ENCODE peak calls at places on chromosome 13, in six cellular contexts. M is esophagus muscularis mucosa, O is spleen, I is ovary, Q is upper lobe of left lung, E is tibial nerve. W is an unnamed sample. For H3K4me1, the result is how much of the 10 kb centered on the place peaks cover.

GRCh38 chr13:28558126-28558525 is 63.2 kb upstream of the FLT1 start:
- DNase-seq in E (no peak), M (no peak), O (no peak), I (no peak), Q (no peak), W (no peak)

GRCh38 chr13:76023644-76024043 is 387.5 kb downstream of the LMO7 start:
- DNase-seq in E (no peak), O (no peak), Q (no peak), I (no peak), M (no peak), W (no peak)

GRCh38 chr13:36528105-36528504 is 95.8 kb downstream of the CCNA1 start:
- DNase-seq in Q (no peak), E (no peak), O (no peak), M (peak), I (no peak), W (no peak)

GRCh38 chr13:98509271-98510155 is 67.4 kb downstream of the STK24 start:
- DNase-seq in O (no peak), Q (peak), E (peak), M (no peak), I (no peak), W (no peak)

GRCh38 chr13:61136101-61136500 is 279.5 kb downstream of the PCDH20 start:
- DNase-seq in M (no peak), Q (no peak), I (no peak), E (no peak), O (no peak), W (no peak)

GRCh38 chr13:36163809-36164308 is 32.7 kb upstream of the DCLK1 start:
- DNase-seq in E (peak), Q (peak), O (no peak), I (peak), M (peak), W (no peak)

GRCh38 chr13:62626771-62627170 is 1211.1 kb upstream of the PCDH20 start:
- DNase-seq in O (no peak), Q (no peak), I (no peak), M (no peak), E (no peak), W (no peak)

GRCh38 chr13:36666482-36667264 is 7.1 kb upstream of the SERTM1 start:
- DNase-seq in O (no peak), E (no peak), Q (no peak), I (no peak), M (no peak), W (no peak)

GRCh38 chr13:99028890-99029289 is 51.0 kb upstream of the DOCK9 start:
- DNase-seq in I (no peak), Q (peak), E (no peak), O (no peak), M (peak), W (no peak)

GRCh38 chr13:102405499-102406079 is 3.7 kb upstream of the FGF14 start:
- DNase-seq in I (no peak), M (no peak), Q (no peak), E (no peak), O (no peak), W (no peak)

GRCh38 chr13:100588350-100589177 is at the start of gene GGACT:
- DNase-seq in O (peak), E (peak), Q (peak), I (peak), M (no peak), W (peak)
- TF ChIP-seq POLR2A in O (no peak), E (no peak), Q (peak), I (no peak), M (no peak), W (no peak)

DNA sequence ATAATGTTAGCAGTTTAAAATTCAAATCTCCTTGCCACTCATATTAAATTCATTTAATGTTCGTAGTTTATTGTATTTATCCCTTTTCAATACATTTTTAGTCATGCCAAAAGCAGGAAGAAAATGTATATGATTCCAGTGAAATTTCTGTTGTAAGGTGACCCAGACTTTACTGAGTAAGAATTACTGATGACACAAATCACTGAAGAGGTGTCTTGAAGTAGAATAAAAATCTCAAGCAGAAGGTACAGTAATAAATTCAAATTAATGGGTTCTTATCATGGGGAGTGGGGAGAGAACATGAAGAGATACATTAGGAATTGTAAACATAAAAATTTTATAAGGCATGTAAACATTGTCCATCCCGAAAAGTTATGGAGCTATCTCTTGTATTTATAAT is 19.9 kb downstream of the STARD13 start:
- DNase-seq in E (no peak), M (no peak), I (no peak), O (no peak), Q (no peak), W (no peak)
- H3K4me1 ChIP-seq in E (under half), M (half or more), I (under half), O (under half), Q (under half), W (under half)

GRCh38 chr13:19633340-19634128 is at the start of gene MPHOSPH8:
- DNase-seq in I (peak), M (peak), E (peak), O (peak), Q (peak), W (peak)
- TF ChIP-seq POLR2A in I (peak), M (peak), E (peak), O (peak), Q (peak), W (peak)

GRCh38 chr13:95231393-95231792 is 69.9 kb downstream of the ABCC4 start:
- DNase-seq in O (no peak), Q (no peak), M (no peak), I (no peak), E (no peak), W (peak)
- H3K4me1 ChIP-seq in O (under half), Q (under half), M (under half), I (under half), E (under half), W (under half)

DNA sequence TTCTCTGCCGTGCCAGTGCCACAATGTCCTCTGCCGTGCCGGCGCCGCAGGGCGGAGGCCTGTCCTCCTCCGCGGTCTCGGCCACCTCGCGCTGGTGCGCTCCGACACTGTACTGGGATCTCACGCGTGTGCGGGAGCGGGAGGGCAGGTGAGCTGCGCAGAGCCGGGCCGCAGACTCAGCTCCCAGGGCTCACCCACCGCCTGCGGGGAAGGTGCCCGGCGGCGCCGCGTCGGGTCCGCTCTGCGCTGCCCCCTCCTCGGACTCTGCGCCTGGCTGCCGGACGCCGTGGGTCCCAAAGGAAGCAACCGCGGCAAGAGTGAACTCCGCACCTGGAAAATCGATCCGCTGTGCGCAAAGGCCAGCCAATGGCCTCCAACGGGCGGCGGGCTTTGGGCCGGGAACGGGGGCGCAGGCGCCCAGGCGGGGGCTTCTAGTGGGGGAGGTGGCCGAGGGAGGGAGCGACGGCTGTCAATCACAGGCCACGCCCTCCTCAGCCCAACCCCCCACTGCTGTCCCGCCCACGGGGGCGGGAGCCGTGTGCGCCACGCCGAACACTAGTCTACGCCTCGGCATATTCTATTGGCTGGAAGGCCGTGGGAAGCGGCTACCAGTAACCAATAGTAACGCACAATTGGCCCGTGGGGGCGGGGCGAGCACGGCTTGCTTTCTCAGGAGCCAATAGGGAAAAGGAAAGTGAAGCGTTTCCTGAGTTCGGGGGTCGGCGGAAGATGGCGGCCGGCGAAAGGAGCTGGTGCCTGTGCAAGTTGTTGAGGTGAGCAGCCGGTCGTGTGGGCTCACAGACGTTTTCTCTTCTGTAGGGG is at the start of gene ALG11:
- DNase-seq in E (peak), Q (peak), O (peak), I (peak), M (peak), W (peak)
- TF ChIP-seq POLR2A in E (peak), Q (peak), O (peak), I (peak), M (no peak), W (no peak)

DNA sequence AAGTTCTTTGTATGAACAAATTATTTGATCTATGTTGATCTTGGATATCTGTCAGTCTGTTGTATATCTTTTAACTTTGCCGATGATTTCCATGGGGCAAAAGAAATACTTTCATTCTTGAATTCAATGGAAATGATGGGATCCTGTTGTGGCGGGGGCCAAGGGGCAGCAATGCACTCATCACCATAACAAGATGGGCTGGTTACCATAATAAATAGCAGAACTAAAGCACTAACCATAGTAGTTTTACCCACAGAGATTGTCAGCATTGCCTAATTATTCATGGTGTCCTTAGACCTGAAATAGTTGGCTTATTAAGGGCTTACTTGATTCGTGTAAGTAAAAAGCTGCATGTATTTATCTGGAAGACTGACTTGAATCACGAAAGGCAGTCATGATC is 309.6 kb downstream of the RFC3 start:
- DNase-seq in O (no peak), I (no peak), Q (no peak), M (no peak), E (no peak), W (no peak)
- H3K4me1 ChIP-seq in O (under half), I (under half), Q (under half), M (under half), E (under half), W (under half)